ENCODE peak calls at places on chromosomes 12 and 14, in six cellular contexts. One of them, this sample, is unnamed. For H3F3A, the result is how much of the 10 kb centered on the place peaks cover.

GRCh38 chr12:1576410-1577240 is 17.8 kb downstream of the FBXL14 start:
- DNase-seq in GM23248: peak
- DNase-seq in PC-3: peak
- DNase-seq in neural progenitor cell: no peak
- DNase-seq in GM23338: peak
- DNase-seq in PC-9: peak
- DNase-seq in this sample: peak

GRCh38 chr14:93705513-93706156 is 82.7 kb downstream of the PRIMA1 start:
- DNase-seq in GM23248: no peak
- DNase-seq in PC-3: no peak
- DNase-seq in neural progenitor cell: no peak
- DNase-seq in GM23338: no peak
- DNase-seq in PC-9: no peak
- DNase-seq in this sample: no peak

GRCh38 chr14:105861985-105862465 is 335.6 kb downstream of the TMEM121 start:
- DNase-seq in GM23248: no peak
- DNase-seq in PC-3: no peak
- DNase-seq in neural progenitor cell: no peak
- DNase-seq in GM23338: no peak
- DNase-seq in PC-9: no peak
- DNase-seq in this sample: no peak

GRCh38 chr12:47194501-47194900 is 114.7 kb upstream of the AMIGO2 start:
- DNase-seq in GM23248: no peak
- DNase-seq in PC-3: no peak
- DNase-seq in neural progenitor cell: no peak
- DNase-seq in GM23338: no peak
- DNase-seq in PC-9: no peak
- DNase-seq in this sample: no peak

GRCh38 chr14:97298331-97298730 is 501.1 kb downstream of the VRK1 start:
- DNase-seq in GM23248: no peak
- DNase-seq in PC-3: peak
- DNase-seq in neural progenitor cell: peak
- DNase-seq in GM23338: peak
- DNase-seq in PC-9: no peak
- DNase-seq in this sample: peak

GRCh38 chr12:120101617-120102016 is 14.9 kb downstream of the RAB35 start:
- DNase-seq in GM23248: no peak
- DNase-seq in PC-3: no peak
- DNase-seq in neural progenitor cell: no peak
- DNase-seq in GM23338: no peak
- DNase-seq in PC-9: no peak
- DNase-seq in this sample: no peak

GRCh38 chr12:91877022-91877421 is 268.6 kb downstream of the BTG1 start:
- DNase-seq in GM23248: peak
- DNase-seq in PC-3: no peak
- DNase-seq in neural progenitor cell: peak
- DNase-seq in GM23338: no peak
- DNase-seq in PC-9: no peak
- DNase-seq in this sample: no peak

GRCh38 chr14:88380405-88380804 is 5.1 kb upstream of the SPATA7 start:
- DNase-seq in GM23248: peak
- DNase-seq in PC-3: peak
- DNase-seq in neural progenitor cell: no peak
- DNase-seq in GM23338: peak
- DNase-seq in PC-9: no peak
- DNase-seq in this sample: peak

GRCh38 chr14:101477648-101478047 is 83.6 kb upstream of the DIO3 start:
- DNase-seq in GM23248: peak
- DNase-seq in PC-3: peak
- DNase-seq in neural progenitor cell: no peak
- DNase-seq in GM23338: no peak
- DNase-seq in PC-9: peak
- DNase-seq in this sample: no peak

DNA sequence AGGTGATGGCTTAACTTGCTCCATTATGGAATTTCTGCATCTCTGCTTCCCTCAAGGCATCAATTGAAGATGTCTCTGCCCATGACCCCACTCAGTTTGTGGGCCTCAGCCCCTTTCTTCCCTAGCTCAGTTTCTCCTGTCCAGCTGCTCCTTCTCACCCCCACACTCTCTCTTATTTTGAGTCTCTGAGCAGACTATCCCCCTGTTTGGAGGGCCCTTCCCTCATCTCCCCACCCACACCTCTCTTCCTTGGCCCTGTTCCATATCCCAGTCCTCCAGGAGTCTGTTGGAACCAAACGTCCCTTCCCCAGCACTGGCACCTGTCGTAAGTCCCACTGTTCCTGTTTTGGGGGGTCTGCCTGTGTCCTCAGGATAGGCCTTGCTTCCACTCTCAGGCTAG is 8.3 kb upstream of the KRT1 start:
- DNase-seq in GM23248: no peak
- DNase-seq in PC-3: no peak
- DNase-seq in neural progenitor cell: no peak
- DNase-seq in GM23338: no peak
- DNase-seq in PC-9: no peak
- DNase-seq in this sample: no peak
- H3F3A ChIP-seq in GM23248: under half
- H3F3A ChIP-seq in PC-3: under half
- H3F3A ChIP-seq in neural progenitor cell: under half
- H3F3A ChIP-seq in GM23338: under half
- H3F3A ChIP-seq in PC-9: under half
- H3F3A ChIP-seq in this sample: under half

GRCh38 chr14:69191340-69192111 is at the start of gene EXD2:
- DNase-seq in GM23248: peak
- DNase-seq in PC-3: peak
- DNase-seq in neural progenitor cell: peak
- DNase-seq in GM23338: peak
- DNase-seq in PC-9: peak
- DNase-seq in this sample: peak
- H2AFZ ChIP-seq in GM23248: peak
- H2AFZ ChIP-seq in PC-3: peak
- H2AFZ ChIP-seq in neural progenitor cell: peak
- H2AFZ ChIP-seq in GM23338: peak
- H2AFZ ChIP-seq in PC-9: peak
- H2AFZ ChIP-seq in this sample: peak

DNA sequence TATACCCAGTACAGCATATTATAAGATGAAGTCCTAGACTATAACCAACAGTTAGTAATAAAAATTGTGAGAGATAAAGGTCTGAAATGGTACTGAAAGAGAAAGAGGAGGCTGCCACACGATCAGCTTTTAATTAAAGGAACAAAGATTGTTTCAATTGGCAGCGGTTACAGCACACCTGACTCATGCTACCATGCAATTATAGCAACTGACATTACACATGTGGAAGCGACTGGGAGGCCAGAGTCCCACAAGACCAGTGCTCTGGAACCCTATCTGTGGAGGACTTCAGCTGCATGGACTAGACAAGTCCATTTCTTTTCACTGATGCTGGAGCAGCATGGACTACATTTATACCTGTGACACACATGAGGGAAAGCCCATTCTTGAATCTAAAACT is 55.2 kb downstream of the SEL1L start:
- DNase-seq in GM23248: no peak
- DNase-seq in PC-3: no peak
- DNase-seq in neural progenitor cell: no peak
- DNase-seq in GM23338: no peak
- DNase-seq in PC-9: no peak
- DNase-seq in this sample: no peak
- H3F3A ChIP-seq in GM23248: under half
- H3F3A ChIP-seq in PC-3: under half
- H3F3A ChIP-seq in neural progenitor cell: under half
- H3F3A ChIP-seq in GM23338: under half
- H3F3A ChIP-seq in PC-9: under half
- H3F3A ChIP-seq in this sample: under half

GRCh38 chr12:56358836-56359532 is 923 bp downstream of the STAT2 start:
- DNase-seq in GM23248: peak
- DNase-seq in PC-3: peak
- DNase-seq in neural progenitor cell: no peak
- DNase-seq in GM23338: no peak
- DNase-seq in PC-9: peak
- DNase-seq in this sample: no peak

GRCh38 chr12:56361487-56362129 is 1.0 kb downstream of the APOF start:
- DNase-seq in GM23248: no peak
- DNase-seq in PC-3: no peak
- DNase-seq in neural progenitor cell: no peak
- DNase-seq in GM23338: no peak
- DNase-seq in PC-9: no peak
- DNase-seq in this sample: no peak

GRCh38 chr12:56362130-56363059 is at the start of gene APOF:
- DNase-seq in GM23248: no peak
- DNase-seq in PC-3: no peak
- DNase-seq in neural progenitor cell: no peak
- DNase-seq in GM23338: no peak
- DNase-seq in PC-9: no peak
- DNase-seq in this sample: no peak

DNA sequence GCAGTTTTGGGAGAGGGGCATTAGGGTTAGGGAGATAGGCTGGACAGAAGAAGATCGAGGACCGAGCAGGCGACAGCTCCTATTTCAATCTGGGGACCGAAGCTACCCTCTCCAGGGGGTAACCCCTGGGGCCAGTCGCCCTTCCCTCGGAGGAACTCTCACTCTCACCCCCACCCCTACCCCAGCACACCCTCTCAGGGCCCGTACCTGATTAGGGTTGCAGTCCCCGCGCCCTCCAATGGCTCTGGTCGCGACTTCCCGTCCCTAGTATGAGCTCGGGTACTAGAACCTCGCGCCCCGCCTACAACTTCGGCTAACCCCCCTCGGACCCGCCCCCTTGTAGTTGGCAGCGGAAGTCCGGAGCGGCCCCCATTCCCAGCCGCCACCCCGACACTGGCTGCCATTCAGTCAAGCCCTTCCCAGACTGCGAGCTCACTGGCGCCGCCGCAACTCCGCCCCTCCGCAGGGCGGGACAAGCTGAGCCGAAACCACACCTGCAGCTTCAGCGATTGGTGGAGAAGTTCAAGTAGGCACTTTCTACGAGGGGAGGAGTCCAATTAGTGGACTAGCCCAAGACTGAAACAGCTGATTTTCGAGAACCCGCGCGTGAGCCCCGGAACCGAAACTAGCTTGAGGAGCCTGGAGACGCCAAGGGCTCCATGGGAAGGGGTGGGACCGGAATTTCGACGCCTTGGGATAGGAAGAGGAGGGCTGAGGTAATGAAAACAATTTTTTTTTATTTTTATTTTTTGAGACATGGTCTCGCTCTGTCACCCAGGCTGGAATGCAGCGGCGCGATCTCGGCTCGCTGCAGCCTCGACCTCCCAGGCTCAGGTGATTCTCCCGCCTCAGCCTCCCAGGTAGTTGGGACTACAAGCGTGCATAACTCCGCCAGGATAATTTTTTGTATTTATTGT is at the start of gene STAT2:
- DNase-seq in GM23248: peak
- DNase-seq in PC-3: peak
- DNase-seq in neural progenitor cell: peak
- DNase-seq in GM23338: peak
- DNase-seq in PC-9: peak
- DNase-seq in this sample: peak
- H2AFZ ChIP-seq in GM23248: peak
- H2AFZ ChIP-seq in PC-3: peak
- H2AFZ ChIP-seq in neural progenitor cell: peak
- H2AFZ ChIP-seq in GM23338: peak
- H2AFZ ChIP-seq in PC-9: peak
- H2AFZ ChIP-seq in this sample: peak

This sample was measured in SK-N-SH.